ENCODE peak calls at places on chromosomes 1 and 21, in four cellular contexts. J, U, H and B are unnamed samples.

GRCh38 chr1:207885129-207886032 is 25.5 kb downstream of the CD34 start:
- DNase-seq in J (peak; percentile 83), U (peak; percentile 90), H (no peak), B (peak; percentile 85)

GRCh38 chr1:64505944-64506658 is 36.2 kb downstream of the CACHD1 start:
- DNase-seq in J (no peak), U (peak; percentile 8), H (no peak), B (peak; percentile 18)

GRCh38 chr1:206687915-206688442 is 3.3 kb downstream of the MAPKAPK2 start:
- DNase-seq in J (peak; percentile 67), U (no peak), H (no peak), B (no peak)

GRCh38 chr1:215704089-215704860 is 137.2 kb downstream of the KCTD3 start:
- DNase-seq in J (peak; percentile 66), U (no peak), H (no peak), B (no peak)

GRCh38 chr1:73310797-73311381 is 887.1 kb downstream of the LRRIQ3 start:
- DNase-seq in J (no peak), U (no peak), H (no peak), B (no peak)

GRCh38 chr1:207054476-207054875 is 1.4 kb downstream of the PFKFB2 start:
- DNase-seq in J (no peak), U (no peak), H (no peak), B (no peak)

GRCh38 chr1:210241121-210241520 is 8.5 kb downstream of the SERTAD4 start:
- DNase-seq in J (no peak), U (no peak), H (no peak), B (no peak)

GRCh38 chr1:98048234-98048633 is 127.4 kb upstream of the DPYD start:
- DNase-seq in J (peak; percentile 92), U (no peak), H (no peak), B (peak; percentile 58)

GRCh38 chr21:15062566-15062965 is 2.2 kb downstream of the NRIP1 start:
- DNase-seq in J (no peak), U (peak; percentile 15), H (no peak), B (peak; percentile 35)

GRCh38 chr1:197743578-197743977 is 31.7 kb downstream of the DENND1B start:
- DNase-seq in J (no peak), U (no peak), H (no peak), B (no peak)

GRCh38 chr1:85427358-85427757 is 37.6 kb downstream of the DDAH1 start:
- DNase-seq in J (no peak), U (no peak), H (no peak), B (peak; percentile 27)

GRCh38 chr1:12450090-12450764 is 167.8 kb downstream of the DHRS3 start:
- DNase-seq in J (no peak), U (no peak), H (no peak), B (no peak)

GRCh38 chr21:18350216-18350615 is 53.4 kb downstream of the TMPRSS15 start:
- DNase-seq in J (no peak), U (no peak), H (no peak), B (no peak)
- TF ChIP-seq ELK1 in J (no peak), U (no peak), H (no peak), B (no peak)

GRCh38 chr1:236636017-236636416 is 31.7 kb upstream of the HEATR1 start:
- DNase-seq in J (no peak), U (no peak), H (no peak), B (no peak)
- TF ChIP-seq ELK1 in J (no peak), U (no peak), H (no peak), B (no peak)

DNA sequence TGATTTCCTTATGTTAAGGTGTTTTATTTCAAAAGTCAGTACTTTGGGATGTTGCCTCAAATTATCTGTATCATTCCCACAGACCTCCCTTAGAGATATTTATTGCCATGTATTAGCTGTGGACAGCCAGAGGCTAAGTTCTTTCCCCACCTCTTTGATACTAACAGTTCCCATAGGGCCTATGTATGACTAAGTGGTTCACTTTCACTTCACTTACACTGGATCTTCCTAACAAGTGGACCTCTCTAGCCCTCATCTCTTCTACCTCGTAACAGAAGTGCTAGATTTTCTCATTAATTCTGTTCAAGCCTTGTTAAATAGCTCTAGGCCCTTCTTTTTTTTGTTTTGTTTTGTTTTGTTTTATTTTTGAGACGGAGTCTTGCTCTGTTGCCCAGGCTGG is 6.2 kb downstream of the TRAF5 start:
- DNase-seq in J (peak; percentile 41), U (no peak), H (no peak), B (no peak)
- TF ChIP-seq ELK1 in J (no peak), U (no peak), H (no peak), B (no peak)

GRCh38 chr21:26169061-26169610 is 1.4 kb downstream of the APP start:
- DNase-seq in J (peak; percentile 71), U (no peak), H (peak; percentile 24), B (peak; percentile 69)
- TF ChIP-seq ELK1 in J (no peak), U (no peak), H (no peak), B (no peak)

GRCh38 chr1:173267453-173267945 is 60.4 kb upstream of the TNFSF4 start:
- DNase-seq in J (peak; percentile 66), U (no peak), H (peak; percentile 16), B (no peak)
- TF ChIP-seq ELK1 in J (no peak), U (no peak), H (no peak), B (no peak)

DNA sequence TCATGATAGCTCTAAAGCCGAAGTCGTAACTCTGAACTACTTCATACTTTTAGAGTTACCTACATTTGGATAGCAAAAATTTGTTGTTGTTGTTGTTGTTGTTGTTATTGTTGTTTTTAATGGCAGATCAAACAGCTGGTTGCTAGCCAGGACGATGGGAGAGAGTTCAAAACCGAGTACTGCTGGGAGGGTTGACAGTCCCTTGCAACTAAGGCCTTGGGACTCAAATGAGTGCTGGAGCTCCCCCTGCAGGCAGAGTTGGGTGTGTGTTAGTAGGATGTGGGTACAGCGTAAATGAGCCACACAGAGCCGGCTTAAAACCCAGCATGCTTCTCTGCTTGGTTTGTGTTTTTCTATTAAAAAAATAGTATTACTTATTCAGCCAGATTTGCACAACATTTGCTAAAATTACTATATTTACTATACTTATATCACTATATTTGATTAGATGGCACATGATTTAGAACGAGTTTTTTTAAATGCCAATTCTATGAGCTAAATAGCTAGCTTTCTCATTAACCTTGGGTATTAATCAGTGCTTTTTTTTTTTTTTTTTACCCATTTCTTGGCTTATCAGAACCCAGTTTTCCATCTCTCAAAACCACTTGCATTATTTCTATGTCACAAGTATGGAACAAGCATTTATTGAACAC is 129.2 kb upstream of the SYT6 start:
- DNase-seq in J (peak; percentile 87), U (peak; percentile 93), H (peak; percentile 36), B (peak; percentile 83)
- TF ChIP-seq ELK1 in J (no peak), U (no peak), H (no peak), B (no peak)

GRCh38 chr21:42252778-42253340 is 33.9 kb downstream of the ABCG1 start:
- DNase-seq in J (no peak), U (no peak), H (no peak), B (no peak)
- TF ChIP-seq ELK1 in J (no peak), U (no peak), H (no peak), B (no peak)

DNA sequence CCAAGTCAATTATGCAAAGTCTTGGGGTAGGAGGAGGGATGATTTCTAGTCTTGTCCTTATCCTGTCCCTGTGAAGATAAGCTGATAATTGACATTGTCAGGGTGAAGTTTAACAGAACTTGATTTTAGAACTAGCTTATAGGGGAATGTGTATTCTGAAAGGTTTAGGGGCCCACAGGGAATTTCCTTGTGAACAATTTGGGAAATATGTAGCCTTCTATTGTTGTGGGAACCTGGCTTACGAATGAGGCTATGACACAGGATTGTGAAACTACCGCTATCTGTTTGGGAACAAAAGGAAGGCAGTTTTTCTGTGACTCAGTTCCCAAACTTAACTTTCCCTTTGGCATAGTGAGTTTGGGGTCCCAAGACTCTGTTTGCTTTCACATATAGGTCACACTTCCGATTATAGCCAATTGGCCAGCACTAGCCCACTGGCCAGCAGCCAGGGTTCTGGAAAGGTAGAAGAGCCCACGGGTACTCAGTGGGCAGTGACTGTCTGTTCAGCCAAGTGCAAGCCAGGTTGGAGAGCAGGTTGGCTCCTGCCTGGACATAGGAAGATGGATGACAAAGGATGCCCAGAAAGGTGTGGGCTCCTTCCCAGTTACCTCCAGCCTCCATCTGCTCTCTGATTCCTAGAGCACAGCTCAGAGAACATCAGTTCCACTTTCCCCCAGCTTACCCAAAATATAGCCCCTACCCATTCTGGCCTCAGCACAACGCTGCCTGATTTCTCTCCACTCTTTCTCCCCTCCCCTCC is 35.5 kb downstream of the H3-3A start:
- DNase-seq in J (peak; percentile 65), U (no peak), H (no peak), B (no peak)
- TF ChIP-seq ELK1 in J (no peak), U (no peak), H (no peak), B (no peak)